ENCODE peak calls at places on chromosomes 3 and 15, in six cellular contexts. One of them, this sample, is unnamed.

GRCh38 chr15:91271565-91272153 is 171.6 kb downstream of the SV2B start:
- DNase-seq in endothelial cell: peak; percentile 60
- DNase-seq in mesothelial cell of epicardium: no peak
- DNase-seq in neural progenitor cell: peak; percentile 86
- DNase-seq in bronchial epithelial cell: peak; percentile 58
- DNase-seq in IMR-90: peak; percentile 65
- DNase-seq in this sample: peak; percentile 67

GRCh38 chr3:138049157-138049919 is 39.4 kb downstream of the CLDN18 start:
- DNase-seq in endothelial cell: no peak
- DNase-seq in IMR-90: peak; percentile 94
- DNase-seq in neural progenitor cell: peak; percentile 19
- DNase-seq in bronchial epithelial cell: peak; percentile 43
- DNase-seq in mesothelial cell of epicardium: no peak
- DNase-seq in this sample: no peak

GRCh38 chr3:100650651-100651611 is 41.5 kb downstream of the ADGRG7 start:
- DNase-seq in bronchial epithelial cell: peak; percentile 86
- DNase-seq in neural progenitor cell: no peak
- DNase-seq in endothelial cell: no peak
- DNase-seq in IMR-90: peak; percentile 54
- DNase-seq in mesothelial cell of epicardium: no peak
- DNase-seq in this sample: peak; percentile 53

GRCh38 chr3:12948891-12949711 is 107.7 kb upstream of the RPL32 start:
- DNase-seq in IMR-90: peak; percentile 48
- DNase-seq in mesothelial cell of epicardium: no peak
- DNase-seq in neural progenitor cell: no peak
- DNase-seq in bronchial epithelial cell: peak; percentile 70
- DNase-seq in endothelial cell: no peak
- DNase-seq in this sample: no peak

GRCh38 chr15:46773016-46773415 is 944.3 kb upstream of the SEMA6D start:
- DNase-seq in mesothelial cell of epicardium: no peak
- DNase-seq in bronchial epithelial cell: no peak
- DNase-seq in neural progenitor cell: no peak
- DNase-seq in endothelial cell: no peak
- DNase-seq in IMR-90: no peak
- DNase-seq in this sample: no peak

GRCh38 chr15:81299630-81300273 is 24.2 kb downstream of the STARD5 start:
- DNase-seq in mesothelial cell of epicardium: no peak
- DNase-seq in neural progenitor cell: no peak
- DNase-seq in bronchial epithelial cell: no peak
- DNase-seq in IMR-90: no peak
- DNase-seq in endothelial cell: no peak
- DNase-seq in this sample: no peak

GRCh38 chr3:27228805-27229204 is 140.4 kb downstream of the NEK10 start:
- DNase-seq in neural progenitor cell: peak; percentile 48
- DNase-seq in mesothelial cell of epicardium: no peak
- DNase-seq in IMR-90: no peak
- DNase-seq in endothelial cell: no peak
- DNase-seq in bronchial epithelial cell: no peak
- DNase-seq in this sample: no peak

GRCh38 chr3:44114142-44114541 is 127.5 kb upstream of the TOPAZ1 start:
- DNase-seq in bronchial epithelial cell: no peak
- DNase-seq in endothelial cell: peak; percentile 77
- DNase-seq in neural progenitor cell: peak; percentile 70
- DNase-seq in IMR-90: peak; percentile 3
- DNase-seq in mesothelial cell of epicardium: no peak
- DNase-seq in this sample: no peak

GRCh38 chr3:121997372-121997771 is 24.7 kb downstream of the ILDR1 start:
- DNase-seq in endothelial cell: no peak
- DNase-seq in neural progenitor cell: no peak
- DNase-seq in bronchial epithelial cell: no peak
- DNase-seq in mesothelial cell of epicardium: no peak
- DNase-seq in IMR-90: no peak
- DNase-seq in this sample: no peak

GRCh38 chr3:179149951-179150350 is 1.8 kb downstream of the PIK3CA start:
- DNase-seq in neural progenitor cell: no peak
- DNase-seq in mesothelial cell of epicardium: no peak
- DNase-seq in bronchial epithelial cell: no peak
- DNase-seq in endothelial cell: no peak
- DNase-seq in IMR-90: no peak
- DNase-seq in this sample: no peak

GRCh38 chr3:101567528-101568317 is 6.1 kb downstream of the TRMT10C start:
- DNase-seq in mesothelial cell of epicardium: no peak
- DNase-seq in endothelial cell: no peak
- DNase-seq in bronchial epithelial cell: no peak
- DNase-seq in neural progenitor cell: no peak
- DNase-seq in IMR-90: peak; percentile 87
- DNase-seq in this sample: no peak

GRCh38 chr3:144129536-144130214 is 158.1 kb downstream of the DIPK2A start:
- DNase-seq in bronchial epithelial cell: peak; percentile 28
- DNase-seq in mesothelial cell of epicardium: no peak
- DNase-seq in endothelial cell: no peak
- DNase-seq in IMR-90: no peak
- DNase-seq in neural progenitor cell: no peak
- DNase-seq in this sample: no peak

GRCh38 chr3:194632211-194632982 is 822 bp downstream of the TMEM44 start:
- DNase-seq in bronchial epithelial cell: peak; percentile 19
- DNase-seq in mesothelial cell of epicardium: no peak
- DNase-seq in endothelial cell: no peak
- DNase-seq in IMR-90: peak; percentile 38
- DNase-seq in neural progenitor cell: no peak
- DNase-seq in this sample: peak; percentile 41

GRCh38 chr15:77986891-77987764 is 90.4 kb downstream of the TBC1D2B start:
- DNase-seq in neural progenitor cell: peak; percentile 65
- DNase-seq in bronchial epithelial cell: no peak
- DNase-seq in mesothelial cell of epicardium: no peak
- DNase-seq in IMR-90: no peak
- DNase-seq in endothelial cell: peak; percentile 3
- DNase-seq in this sample: no peak

GRCh38 chr3:12191559-12191958 is 32.8 kb upstream of the TIMP4 start:
- DNase-seq in IMR-90: no peak
- DNase-seq in neural progenitor cell: no peak
- DNase-seq in bronchial epithelial cell: no peak
- DNase-seq in endothelial cell: no peak
- DNase-seq in mesothelial cell of epicardium: no peak
- DNase-seq in this sample: no peak

GRCh38 chr15:36335659-36336058 is 243.8 kb upstream of the CDIN1 start:
- DNase-seq in IMR-90: peak; percentile 15
- DNase-seq in bronchial epithelial cell: peak; percentile 25
- DNase-seq in endothelial cell: no peak
- DNase-seq in neural progenitor cell: no peak
- DNase-seq in mesothelial cell of epicardium: no peak
- DNase-seq in this sample: no peak

GRCh38 chr3:194352631-194353290 is 1.6 kb upstream of the CPN2 start:
- DNase-seq in neural progenitor cell: no peak
- DNase-seq in mesothelial cell of epicardium: no peak
- DNase-seq in IMR-90: no peak
- DNase-seq in bronchial epithelial cell: no peak
- DNase-seq in endothelial cell: no peak
- DNase-seq in this sample: no peak

GRCh38 chr15:40569139-40569953 is at the start of gene RPUSD2:
- DNase-seq in neural progenitor cell: peak; percentile 95
- DNase-seq in IMR-90: peak; percentile 89
- DNase-seq in endothelial cell: peak; percentile 92
- DNase-seq in mesothelial cell of epicardium: peak; percentile 81
- DNase-seq in bronchial epithelial cell: peak; percentile 79
- DNase-seq in this sample: peak; percentile 97

GRCh38 chr3:57627976-57628375 is 30.8 kb upstream of the ARF4 start:
- DNase-seq in IMR-90: no peak
- DNase-seq in neural progenitor cell: no peak
- DNase-seq in endothelial cell: no peak
- DNase-seq in mesothelial cell of epicardium: no peak
- DNase-seq in bronchial epithelial cell: no peak
- DNase-seq in this sample: no peak

GRCh38 chr3:65785065-65785645 is 253.6 kb downstream of the MAGI1 start:
- DNase-seq in IMR-90: peak; percentile 80
- DNase-seq in mesothelial cell of epicardium: no peak
- DNase-seq in bronchial epithelial cell: peak; percentile 60
- DNase-seq in endothelial cell: peak; percentile 8
- DNase-seq in neural progenitor cell: peak; percentile 72
- DNase-seq in this sample: peak; percentile 15

GRCh38 chr3:17546500-17546899 is 195.9 kb downstream of the TBC1D5 start:
- DNase-seq in neural progenitor cell: no peak
- DNase-seq in bronchial epithelial cell: no peak
- DNase-seq in IMR-90: no peak
- DNase-seq in mesothelial cell of epicardium: no peak
- DNase-seq in endothelial cell: no peak
- DNase-seq in this sample: no peak

GRCh38 chr15:67750371-67750770 is 74.9 kb upstream of the SKOR1 start:
- DNase-seq in mesothelial cell of epicardium: no peak
- DNase-seq in IMR-90: no peak
- DNase-seq in neural progenitor cell: no peak
- DNase-seq in endothelial cell: no peak
- DNase-seq in bronchial epithelial cell: peak; percentile 18
- DNase-seq in this sample: no peak

GRCh38 chr3:1374471-1374870 is 281.6 kb downstream of the CNTN6 start:
- DNase-seq in endothelial cell: no peak
- DNase-seq in neural progenitor cell: peak; percentile 67
- DNase-seq in IMR-90: no peak
- DNase-seq in mesothelial cell of epicardium: no peak
- DNase-seq in bronchial epithelial cell: no peak
- DNase-seq in this sample: no peak

DNA sequence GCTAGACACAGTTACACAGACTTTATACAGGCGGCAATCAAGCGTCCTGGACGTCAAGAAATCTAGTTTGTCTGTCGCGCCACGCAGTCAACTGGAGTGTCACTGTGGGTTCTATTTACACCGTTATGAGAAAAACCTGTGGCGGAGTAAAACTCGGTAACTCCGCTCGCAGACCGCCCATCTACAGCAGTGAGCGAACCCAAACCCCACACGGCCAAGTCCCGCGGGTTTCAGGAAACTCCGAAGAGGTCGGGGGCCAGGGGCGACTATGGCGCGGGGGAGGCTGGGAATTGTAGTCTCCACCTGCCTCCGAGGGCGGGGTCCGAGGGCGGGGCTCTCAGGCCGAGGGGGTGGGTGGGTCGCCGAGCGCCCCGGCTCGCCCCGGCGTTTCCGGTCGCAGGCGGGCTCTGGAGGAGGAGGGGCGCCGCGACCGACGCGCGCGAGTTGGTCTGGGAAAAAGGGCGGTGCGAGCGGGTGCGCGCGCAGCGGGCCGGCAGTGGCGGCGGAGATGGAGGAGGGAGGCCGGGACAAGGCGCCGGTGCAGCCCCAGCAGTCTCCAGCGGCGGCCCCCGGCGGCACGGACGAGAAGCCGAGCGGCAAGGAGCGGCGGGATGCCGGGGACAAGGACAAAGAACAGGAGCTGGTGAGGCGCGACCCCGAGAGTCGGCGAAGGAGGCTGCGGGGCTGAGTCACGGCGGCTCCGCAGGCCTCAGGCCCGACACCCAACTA is at the start of gene PSMD2:
- DNase-seq in mesothelial cell of epicardium: peak; percentile 97
- DNase-seq in neural progenitor cell: peak; percentile 99
- DNase-seq in endothelial cell: peak; percentile 99
- DNase-seq in IMR-90: peak; percentile 93
- DNase-seq in bronchial epithelial cell: peak; percentile 83
- DNase-seq in this sample: peak; percentile 97
- TF ChIP-seq CTCF in mesothelial cell of epicardium: no peak
- TF ChIP-seq CTCF in neural progenitor cell: no peak
- TF ChIP-seq CTCF in endothelial cell: no peak
- TF ChIP-seq CTCF in IMR-90: no peak
- TF ChIP-seq CTCF in bronchial epithelial cell: no peak
- TF ChIP-seq CTCF in this sample: no peak

GRCh38 chr3:31977736-31978135 is 3.3 kb downstream of the OSBPL10 start:
- DNase-seq in bronchial epithelial cell: no peak
- DNase-seq in mesothelial cell of epicardium: no peak
- DNase-seq in neural progenitor cell: no peak
- DNase-seq in endothelial cell: no peak
- DNase-seq in IMR-90: no peak
- DNase-seq in this sample: no peak

GRCh38 chr3:31981206-31982181 is at the start of the genes OSBPL10 and ZNF860:
- DNase-seq in IMR-90: peak; percentile 92
- DNase-seq in neural progenitor cell: peak; percentile 75
- DNase-seq in mesothelial cell of epicardium: peak; percentile 59
- DNase-seq in bronchial epithelial cell: peak; percentile 86
- DNase-seq in endothelial cell: peak; percentile 43
- DNase-seq in this sample: peak; percentile 70

GRCh38 chr3:31978553-31978952 is 2.5 kb downstream of the OSBPL10 start:
- DNase-seq in bronchial epithelial cell: peak; percentile 85
- DNase-seq in mesothelial cell of epicardium: no peak
- DNase-seq in IMR-90: no peak
- DNase-seq in neural progenitor cell: no peak
- DNase-seq in endothelial cell: no peak
- DNase-seq in this sample: no peak

GRCh38 chr3:31979006-31979697 is 1.9 kb downstream of the OSBPL10 start:
- DNase-seq in endothelial cell: no peak
- DNase-seq in bronchial epithelial cell: peak; percentile 48
- DNase-seq in mesothelial cell of epicardium: no peak
- DNase-seq in neural progenitor cell: no peak
- DNase-seq in IMR-90: no peak
- DNase-seq in this sample: no peak

DNA sequence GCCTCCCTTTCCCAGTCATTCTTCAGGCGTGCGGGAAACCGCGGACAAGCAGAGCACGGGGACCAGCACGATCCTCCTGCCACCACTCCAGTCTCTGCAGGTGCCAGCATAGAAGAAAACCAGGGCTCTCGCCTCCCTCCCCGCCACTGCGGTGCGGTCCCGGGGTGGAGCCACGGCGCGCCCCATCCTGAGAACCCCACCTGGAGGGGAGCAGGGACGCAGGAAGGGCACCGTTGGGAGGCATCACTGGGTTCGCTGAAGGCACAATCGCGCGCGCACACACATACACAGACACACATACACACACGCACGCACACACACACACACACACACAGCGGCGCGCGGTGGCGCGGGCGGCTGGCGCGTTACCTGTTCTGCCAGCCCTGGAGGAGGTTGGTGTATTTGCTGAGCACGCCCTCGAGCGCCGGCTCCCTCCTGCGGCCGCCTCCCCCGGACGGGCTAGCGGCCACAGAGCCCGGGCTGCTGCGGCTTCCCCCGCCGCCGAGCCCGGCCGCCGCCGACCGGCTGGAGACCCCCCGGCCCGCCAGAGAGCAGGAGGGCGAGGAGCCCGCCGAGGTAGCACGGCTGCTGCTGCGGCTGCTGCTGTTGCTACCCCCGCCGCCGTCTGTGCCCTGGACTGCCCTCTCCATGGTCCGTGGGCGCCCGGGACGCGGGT is 394 bp downstream of the OSBPL10 start:
- DNase-seq in bronchial epithelial cell: peak; percentile 54
- DNase-seq in IMR-90: peak; percentile 54
- DNase-seq in endothelial cell: peak; percentile 70
- DNase-seq in mesothelial cell of epicardium: peak; percentile 35
- DNase-seq in neural progenitor cell: peak; percentile 78
- DNase-seq in this sample: no peak
- TF ChIP-seq CTCF in bronchial epithelial cell: peak; percentile 30
- TF ChIP-seq CTCF in IMR-90: peak; percentile 2
- TF ChIP-seq CTCF in endothelial cell: no peak
- TF ChIP-seq CTCF in mesothelial cell of epicardium: no peak
- TF ChIP-seq CTCF in neural progenitor cell: no peak
- TF ChIP-seq CTCF in this sample: no peak

GRCh38 chr3:8324727-8325126 is 176.9 kb upstream of the LMCD1 start:
- DNase-seq in IMR-90: peak; percentile 27
- DNase-seq in bronchial epithelial cell: peak; percentile 49
- DNase-seq in neural progenitor cell: peak; percentile 56
- DNase-seq in mesothelial cell of epicardium: no peak
- DNase-seq in endothelial cell: peak; percentile 52
- DNase-seq in this sample: no peak
- TF ChIP-seq CTCF in IMR-90: peak; percentile 48
- TF ChIP-seq CTCF in bronchial epithelial cell: peak; percentile 71
- TF ChIP-seq CTCF in neural progenitor cell: peak; percentile 64
- TF ChIP-seq CTCF in mesothelial cell of epicardium: no peak
- TF ChIP-seq CTCF in endothelial cell: no peak
- TF ChIP-seq CTCF in this sample: no peak

GRCh38 chr3:42012935-42013651 is 51.2 kb upstream of the ULK4 start:
- DNase-seq in mesothelial cell of epicardium: peak; percentile 51
- DNase-seq in IMR-90: peak; percentile 51
- DNase-seq in bronchial epithelial cell: peak; percentile 29
- DNase-seq in endothelial cell: peak; percentile 75
- DNase-seq in neural progenitor cell: peak; percentile 87
- DNase-seq in this sample: peak; percentile 63
- TF ChIP-seq CTCF in mesothelial cell of epicardium: no peak
- TF ChIP-seq CTCF in IMR-90: peak; percentile 8
- TF ChIP-seq CTCF in bronchial epithelial cell: no peak
- TF ChIP-seq CTCF in endothelial cell: no peak
- TF ChIP-seq CTCF in neural progenitor cell: no peak
- TF ChIP-seq CTCF in this sample: no peak

This sample was measured in RWPE1.